ENCODE peak calls at places on chromosome 20, in seven cellular contexts. One of them, this sample, is unnamed.

GRCh38 chr20:2599265-2600060 is 53.0 kb upstream of the NOP56 start:
- DNase-seq in neural progenitor cell: peak
- DNase-seq in HCT116: no peak
- DNase-seq in GM23248: no peak
- DNase-seq in PC-3: no peak
- DNase-seq in SK-N-SH: no peak
- DNase-seq in GM23338: peak
- DNase-seq in this sample: no peak

GRCh38 chr20:56629464-56630085 is 469 bp downstream of the TFAP2C start:
- DNase-seq in neural progenitor cell: peak
- DNase-seq in HCT116: no peak
- DNase-seq in GM23248: peak
- DNase-seq in PC-3: peak
- DNase-seq in SK-N-SH: peak
- DNase-seq in GM23338: peak
- DNase-seq in this sample: no peak

GRCh38 chr20:3885711-3886110 is 3.5 kb upstream of the PANK2 start:
- DNase-seq in neural progenitor cell: no peak
- DNase-seq in HCT116: no peak
- DNase-seq in GM23248: no peak
- DNase-seq in PC-3: no peak
- DNase-seq in SK-N-SH: no peak
- DNase-seq in GM23338: no peak
- DNase-seq in this sample: no peak

GRCh38 chr20:9294081-9294480 is 220.3 kb upstream of the LAMP5 start:
- DNase-seq in neural progenitor cell: no peak
- DNase-seq in HCT116: no peak
- DNase-seq in GM23248: peak
- DNase-seq in PC-3: peak
- DNase-seq in SK-N-SH: no peak
- DNase-seq in GM23338: no peak
- DNase-seq in this sample: no peak

GRCh38 chr20:40563296-40563950 is 125.6 kb downstream of the MAFB start:
- DNase-seq in neural progenitor cell: no peak
- DNase-seq in HCT116: peak
- DNase-seq in GM23248: peak
- DNase-seq in PC-3: peak
- DNase-seq in SK-N-SH: no peak
- DNase-seq in GM23338: no peak
- DNase-seq in this sample: no peak

GRCh38 chr20:49267327-49267726 is 10.5 kb downstream of the ZNFX1 start:
- DNase-seq in neural progenitor cell: no peak
- DNase-seq in HCT116: no peak
- DNase-seq in GM23248: no peak
- DNase-seq in PC-3: no peak
- DNase-seq in SK-N-SH: no peak
- DNase-seq in GM23338: no peak
- DNase-seq in this sample: no peak

GRCh38 chr20:44183282-44183681 is 3.7 kb downstream of the JPH2 start:
- DNase-seq in neural progenitor cell: peak
- DNase-seq in HCT116: no peak
- DNase-seq in GM23248: no peak
- DNase-seq in PC-3: no peak
- DNase-seq in SK-N-SH: no peak
- DNase-seq in GM23338: no peak
- DNase-seq in this sample: no peak

GRCh38 chr20:53930651-53931504 is 139.5 kb downstream of the BCAS1 start:
- DNase-seq in neural progenitor cell: no peak
- DNase-seq in HCT116: no peak
- DNase-seq in GM23248: peak
- DNase-seq in PC-3: peak
- DNase-seq in SK-N-SH: no peak
- DNase-seq in GM23338: no peak
- DNase-seq in this sample: peak

GRCh38 chr20:57070296-57070695 is 196.1 kb downstream of the BMP7 start:
- DNase-seq in neural progenitor cell: no peak
- DNase-seq in HCT116: no peak
- DNase-seq in GM23248: no peak
- DNase-seq in PC-3: no peak
- DNase-seq in SK-N-SH: no peak
- DNase-seq in GM23338: no peak
- DNase-seq in this sample: no peak

GRCh38 chr20:12410783-12411182 is 493.1 kb downstream of the BTBD3 start:
- DNase-seq in neural progenitor cell: no peak
- DNase-seq in HCT116: no peak
- DNase-seq in GM23248: no peak
- DNase-seq in PC-3: peak
- DNase-seq in SK-N-SH: no peak
- DNase-seq in GM23338: no peak
- DNase-seq in this sample: no peak

GRCh38 chr20:47782091-47782490 is 3.2 kb downstream of the SULF2 start:
- DNase-seq in neural progenitor cell: no peak
- DNase-seq in HCT116: no peak
- DNase-seq in GM23248: no peak
- DNase-seq in PC-3: no peak
- DNase-seq in SK-N-SH: no peak
- DNase-seq in GM23338: no peak
- DNase-seq in this sample: no peak

GRCh38 chr20:46562373-46563169 is 12.1 kb upstream of the OCSTAMP start:
- DNase-seq in neural progenitor cell: peak
- DNase-seq in HCT116: peak
- DNase-seq in GM23248: peak
- DNase-seq in PC-3: peak
- DNase-seq in SK-N-SH: peak
- DNase-seq in GM23338: peak
- DNase-seq in this sample: peak

GRCh38 chr20:34262488-34263288 is 21.5 kb downstream of the ASIP start:
- DNase-seq in neural progenitor cell: no peak
- DNase-seq in HCT116: no peak
- DNase-seq in GM23248: peak
- DNase-seq in PC-3: no peak
- DNase-seq in SK-N-SH: no peak
- DNase-seq in GM23338: no peak
- DNase-seq in this sample: no peak

GRCh38 chr20:19626896-19627295 is 131.2 kb upstream of the RIN2 start:
- DNase-seq in neural progenitor cell: no peak
- DNase-seq in HCT116: no peak
- DNase-seq in GM23248: peak
- DNase-seq in PC-3: peak
- DNase-seq in SK-N-SH: no peak
- DNase-seq in GM23338: no peak
- DNase-seq in this sample: no peak

GRCh38 chr20:29318871-29319461 is 1938.5 kb upstream of the DEFB115 start:
- DNase-seq in neural progenitor cell: no peak
- DNase-seq in HCT116: no peak
- DNase-seq in GM23248: no peak
- DNase-seq in PC-3: no peak
- DNase-seq in SK-N-SH: no peak
- DNase-seq in GM23338: peak
- DNase-seq in this sample: no peak

GRCh38 chr20:4320284-4320683 is 304.9 kb upstream of the RNF24 start:
- DNase-seq in neural progenitor cell: no peak
- DNase-seq in HCT116: no peak
- DNase-seq in GM23248: no peak
- DNase-seq in PC-3: no peak
- DNase-seq in SK-N-SH: no peak
- DNase-seq in GM23338: no peak
- DNase-seq in this sample: no peak

GRCh38 chr20:4192378-4193048 is 177.2 kb upstream of the RNF24 start:
- DNase-seq in neural progenitor cell: no peak
- DNase-seq in HCT116: no peak
- DNase-seq in GM23248: peak
- DNase-seq in PC-3: peak
- DNase-seq in SK-N-SH: no peak
- DNase-seq in GM23338: no peak
- DNase-seq in this sample: no peak

GRCh38 chr20:17155401-17155800 is 71.4 kb upstream of the PCSK2 start:
- DNase-seq in neural progenitor cell: no peak
- DNase-seq in HCT116: no peak
- DNase-seq in GM23248: no peak
- DNase-seq in PC-3: no peak
- DNase-seq in SK-N-SH: no peak
- DNase-seq in GM23338: no peak
- DNase-seq in this sample: no peak

GRCh38 chr20:62354031-62354808 is 12.9 kb downstream of the LAMA5 start:
- DNase-seq in neural progenitor cell: no peak
- DNase-seq in HCT116: no peak
- DNase-seq in GM23248: no peak
- DNase-seq in PC-3: no peak
- DNase-seq in SK-N-SH: peak
- DNase-seq in GM23338: no peak
- DNase-seq in this sample: no peak
- H3K27ac ChIP-seq in neural progenitor cell: peak
- H3K27ac ChIP-seq in HCT116: peak
- H3K27ac ChIP-seq in GM23248: no peak
- H3K27ac ChIP-seq in PC-3: peak
- H3K27ac ChIP-seq in SK-N-SH: no peak
- H3K27ac ChIP-seq in GM23338: peak
- H3K27ac ChIP-seq in this sample: no peak

DNA sequence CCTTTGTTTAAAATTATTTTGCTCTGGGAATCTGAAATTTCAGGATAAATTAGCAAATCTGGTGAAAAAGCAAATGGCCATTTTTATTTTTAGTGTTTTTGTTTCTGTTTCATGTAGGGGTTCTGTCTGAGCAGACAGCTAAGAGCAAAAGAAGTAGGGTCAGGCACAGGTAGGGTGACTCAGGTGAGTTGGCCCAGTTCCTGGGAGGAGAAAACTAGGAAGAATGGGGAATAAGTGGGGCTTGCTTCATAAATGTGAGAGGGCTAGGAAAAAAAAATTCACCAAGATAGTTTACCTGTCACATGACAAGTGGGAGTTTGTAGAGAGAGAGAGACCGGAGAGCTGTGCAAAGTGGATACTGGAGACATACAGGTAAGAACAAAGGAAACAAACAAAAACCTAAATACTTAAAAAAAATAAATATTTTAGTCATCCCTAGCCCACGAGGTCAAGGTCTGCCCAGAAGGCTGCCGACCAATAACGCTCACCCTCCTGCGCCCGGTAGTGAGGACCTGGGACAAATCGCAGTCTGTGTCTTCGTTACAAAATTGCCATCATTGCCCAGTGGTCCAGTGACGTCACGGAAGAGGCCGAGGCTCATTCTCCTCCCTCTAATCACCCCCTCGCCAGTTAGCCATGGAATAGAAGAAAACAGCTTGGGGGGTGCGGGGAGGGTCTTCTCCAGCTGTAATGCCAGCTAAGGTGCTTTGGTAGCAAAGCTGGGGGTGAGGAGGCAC is 2.3 kb downstream of the THBD start:
- DNase-seq in neural progenitor cell: no peak
- DNase-seq in HCT116: no peak
- DNase-seq in GM23248: no peak
- DNase-seq in PC-3: peak
- DNase-seq in SK-N-SH: no peak
- DNase-seq in GM23338: no peak
- DNase-seq in this sample: no peak
- H3K4me2 ChIP-seq in neural progenitor cell: peak
- H3K4me2 ChIP-seq in HCT116: no peak
- H3K4me2 ChIP-seq in GM23248: peak
- H3K4me2 ChIP-seq in PC-3: peak
- H3K4me2 ChIP-seq in SK-N-SH: no peak
- H3K4me2 ChIP-seq in GM23338: no peak
- H3K4me2 ChIP-seq in this sample: no peak

DNA sequence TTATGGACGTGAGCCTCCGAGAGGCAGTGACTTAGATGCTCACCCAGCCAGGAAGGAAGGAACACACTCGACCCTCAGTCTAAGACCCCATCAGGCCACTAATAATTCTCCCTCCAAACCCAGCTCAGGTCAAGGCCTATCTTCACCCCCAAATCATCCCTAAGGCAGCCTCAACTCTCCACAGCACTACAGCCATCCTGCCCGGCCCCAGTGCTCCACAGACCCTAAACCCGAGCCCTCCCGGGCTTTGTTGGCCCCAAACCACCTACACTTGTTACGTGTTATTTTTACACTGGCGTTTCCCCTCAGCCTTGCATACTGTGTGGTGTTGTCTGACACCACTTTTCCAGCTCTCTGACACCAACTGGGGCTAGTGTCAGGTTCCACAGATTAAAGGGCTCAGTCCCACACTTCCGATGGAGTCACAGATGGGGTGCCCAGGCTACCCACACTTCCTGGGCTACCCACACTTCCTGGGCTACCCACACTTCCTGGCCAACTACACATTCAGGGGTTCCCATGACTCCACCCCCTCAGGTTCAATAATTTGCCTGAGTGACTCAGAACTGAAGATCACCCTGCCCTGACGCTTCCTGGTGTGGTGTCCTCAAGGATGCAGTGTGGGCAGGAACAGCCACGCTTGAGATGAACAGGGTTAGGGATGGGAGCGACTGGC is 25.3 kb downstream of the RBCK1 start:
- DNase-seq in neural progenitor cell: no peak
- DNase-seq in HCT116: no peak
- DNase-seq in GM23248: peak
- DNase-seq in PC-3: no peak
- DNase-seq in SK-N-SH: no peak
- DNase-seq in GM23338: no peak
- DNase-seq in this sample: no peak
- TF ChIP-seq EZH2phosphoT487 in neural progenitor cell: no peak
- TF ChIP-seq EZH2phosphoT487 in HCT116: no peak
- TF ChIP-seq EZH2phosphoT487 in GM23248: no peak
- TF ChIP-seq EZH2phosphoT487 in PC-3: no peak
- TF ChIP-seq EZH2phosphoT487 in SK-N-SH: no peak
- TF ChIP-seq EZH2phosphoT487 in GM23338: no peak
- TF ChIP-seq EZH2phosphoT487 in this sample: no peak

GRCh38 chr20:36847009-36847709 is 28.8 kb upstream of the TLDC2 start:
- DNase-seq in neural progenitor cell: peak
- DNase-seq in HCT116: no peak
- DNase-seq in GM23248: peak
- DNase-seq in PC-3: no peak
- DNase-seq in SK-N-SH: no peak
- DNase-seq in GM23338: no peak
- DNase-seq in this sample: no peak
- H3K27ac ChIP-seq in neural progenitor cell: peak
- H3K27ac ChIP-seq in HCT116: no peak
- H3K27ac ChIP-seq in GM23248: peak
- H3K27ac ChIP-seq in PC-3: no peak
- H3K27ac ChIP-seq in SK-N-SH: peak
- H3K27ac ChIP-seq in GM23338: peak
- H3K27ac ChIP-seq in this sample: peak

DNA sequence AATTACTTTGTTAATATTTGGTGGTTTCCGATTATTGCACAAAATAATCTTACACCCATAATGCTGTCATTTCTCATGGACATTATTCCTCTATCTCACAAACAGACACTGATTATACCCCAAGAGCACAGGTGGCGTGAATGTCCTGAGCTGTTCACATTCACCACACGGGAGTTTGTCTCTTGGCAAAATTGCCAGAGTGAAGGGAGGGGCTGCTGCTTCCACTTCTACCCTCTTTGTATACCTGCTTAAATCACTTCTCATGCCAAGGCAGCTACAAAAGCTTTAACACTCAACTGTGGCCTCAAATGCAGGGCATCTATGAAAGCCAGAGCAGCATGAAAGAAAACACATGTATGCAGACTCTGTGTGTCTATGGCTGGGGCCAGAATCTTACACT is 41.9 kb upstream of the SLA2 start:
- DNase-seq in neural progenitor cell: no peak
- DNase-seq in HCT116: no peak
- DNase-seq in GM23248: no peak
- DNase-seq in PC-3: no peak
- DNase-seq in SK-N-SH: no peak
- DNase-seq in GM23338: no peak
- DNase-seq in this sample: no peak
- H3K4me2 ChIP-seq in neural progenitor cell: no peak
- H3K4me2 ChIP-seq in HCT116: no peak
- H3K4me2 ChIP-seq in GM23248: no peak
- H3K4me2 ChIP-seq in PC-3: no peak
- H3K4me2 ChIP-seq in SK-N-SH: no peak
- H3K4me2 ChIP-seq in GM23338: no peak
- H3K4me2 ChIP-seq in this sample: no peak